ENCODE peak calls at places on chromosomes 5 and 9, in ten cellular contexts. A is fibroblast of pulmonary artery; V is heart left ventricle; R is neural crest cell; L is cardiac muscle cell; P is endodermal cell; Q is CD8-positive, alpha-beta T cell; F is A549; G is astrocyte of the spinal cord; O is SK-N-SH. I is an unnamed sample.

GRCh38 chr9:35776018-35776417 is 15.4 kb upstream of the NPR2 start:
- DNase-seq in A (no peak), V (no peak), R (no peak), L (no peak), P (no peak), Q (no peak), F (no peak), G (no peak), O (no peak), I (no peak)

GRCh38 chr9:72579880-72580570 is 58.6 kb downstream of the TMC1 start:
- DNase-seq in A (peak), V (no peak), R (no peak), L (peak), P (no peak), Q (no peak), F (no peak), G (peak), O (no peak), I (no peak)

GRCh38 chr5:55418994-55419991 is 111.5 kb downstream of the MTREX start:
- DNase-seq in A (peak), V (no peak), R (no peak), L (peak), P (no peak), Q (no peak), F (no peak), G (peak), O (no peak), I (no peak)

GRCh38 chr5:68484307-68485068 is 268.9 kb downstream of the PIK3R1 start:
- DNase-seq in A (peak), V (no peak), R (no peak), L (peak), P (no peak), Q (no peak), F (no peak), G (peak), O (no peak), I (no peak)

GRCh38 chr5:107378218-107378899 is 292.4 kb downstream of the EFNA5 start:
- DNase-seq in A (no peak), V (no peak), R (no peak), L (no peak), P (no peak), Q (no peak), F (peak), G (no peak), O (no peak), I (no peak)

GRCh38 chr5:174606646-174607045 is 117.7 kb upstream of the MSX2 start:
- DNase-seq in A (no peak), V (no peak), R (no peak), L (no peak), P (no peak), Q (no peak), F (no peak), G (no peak), O (no peak), I (no peak)

GRCh38 chr9:127667906-127668305 is 38.9 kb upstream of the CFAP157 start:
- DNase-seq in A (no peak), V (no peak), R (no peak), L (no peak), P (no peak), Q (no peak), F (no peak), G (no peak), O (no peak), I (no peak)

GRCh38 chr5:39928709-39929108 is 503.9 kb upstream of the DAB2 start:
- DNase-seq in A (peak), V (no peak), R (no peak), L (peak), P (no peak), Q (no peak), F (no peak), G (no peak), O (no peak), I (no peak)

GRCh38 chr9:91156451-91157234 is 205.1 kb downstream of the AUH start:
- DNase-seq in A (no peak), V (no peak), R (no peak), L (no peak), P (no peak), Q (no peak), F (no peak), G (no peak), O (no peak), I (peak)

GRCh38 chr9:74078647-74079046 is 418.5 kb upstream of the RORB start:
- DNase-seq in A (no peak), V (no peak), R (no peak), L (peak), P (peak), Q (no peak), F (no peak), G (peak), O (no peak), I (no peak)

GRCh38 chr9:21251638-21252037 is 11.8 kb upstream of the IFNA14 start:
- DNase-seq in A (no peak), V (no peak), R (no peak), L (no peak), P (no peak), Q (no peak), F (no peak), G (no peak), O (no peak), I (no peak)

GRCh38 chr5:174086751-174087150 is 41.2 kb downstream of the NSG2 start:
- DNase-seq in A (no peak), V (no peak), R (no peak), L (peak), P (no peak), Q (no peak), F (no peak), G (no peak), O (no peak), I (no peak)

GRCh38 chr5:25423271-25423670 is 778.5 kb upstream of the CDH10 start:
- DNase-seq in A (no peak), V (no peak), R (no peak), L (no peak), P (no peak), Q (no peak), F (no peak), G (no peak), O (no peak), I (no peak)

GRCh38 chr5:90248640-90249039 is 160.9 kb downstream of the CETN3 start:
- DNase-seq in A (no peak), V (no peak), R (no peak), L (no peak), P (no peak), Q (no peak), F (no peak), G (no peak), O (no peak), I (no peak)

GRCh38 chr9:33815781-33816180 is 1.2 kb upstream of the UBE2R2 start:
- DNase-seq in A (no peak), V (no peak), R (no peak), L (no peak), P (no peak), Q (no peak), F (no peak), G (no peak), O (no peak), I (no peak)

GRCh38 chr9:122339579-122339978 is 31.2 kb upstream of the PTGS1 start:
- DNase-seq in A (no peak), V (no peak), R (no peak), L (no peak), P (peak), Q (no peak), F (no peak), G (no peak), O (no peak), I (no peak)

GRCh38 chr5:21661129-21661528 is 1192.0 kb downstream of the CDH12 start:
- DNase-seq in A (no peak), V (no peak), R (no peak), L (no peak), P (no peak), Q (no peak), F (no peak), G (no peak), O (no peak), I (no peak)

GRCh38 chr9:137240321-137240840 is 706 bp upstream of the TUBB4B start:
- DNase-seq in A (peak), V (peak), R (no peak), L (peak), P (no peak), Q (peak), F (peak), G (peak), O (peak), I (peak)

GRCh38 chr9:76269789-76270188 is 124.4 kb downstream of the RFK start:
- DNase-seq in A (peak), V (no peak), R (no peak), L (peak), P (no peak), Q (no peak), F (peak), G (peak), O (no peak), I (no peak)

GRCh38 chr9:79862921-79863890 is 291.4 kb downstream of the TLE4 start:
- DNase-seq in A (no peak), V (no peak), R (no peak), L (no peak), P (no peak), Q (no peak), F (no peak), G (no peak), O (no peak), I (no peak)

GRCh38 chr5:112419596-112420110 is 576 bp upstream of the EPB41L4A start:
- DNase-seq in A (peak), V (peak), R (peak), L (peak), P (peak), Q (no peak), F (peak), G (peak), O (peak), I (peak)

GRCh38 chr9:35028341-35028740 is 38.8 kb downstream of the DNAJB5 start:
- DNase-seq in A (no peak), V (no peak), R (no peak), L (no peak), P (no peak), Q (no peak), F (no peak), G (no peak), O (no peak), I (no peak)

GRCh38 chr9:130042931-130043653 is at the start of gene FNBP1:
- DNase-seq in A (peak), V (peak), R (peak), L (peak), P (peak), Q (peak), F (peak), G (peak), O (peak), I (peak)

GRCh38 chr5:170737591-170737990 is 45.9 kb upstream of the GABRP start:
- DNase-seq in A (no peak), V (no peak), R (no peak), L (no peak), P (peak), Q (no peak), F (no peak), G (no peak), O (no peak), I (no peak)

GRCh38 chr9:4837768-4838546 is 45.2 kb downstream of the RCL1 start:
- DNase-seq in A (peak), V (no peak), R (no peak), L (peak), P (no peak), Q (no peak), F (no peak), G (peak), O (no peak), I (peak)

GRCh38 chr9:105187781-105188180 is 56.7 kb upstream of the SLC44A1 start:
- DNase-seq in A (peak), V (no peak), R (no peak), L (peak), P (no peak), Q (no peak), F (peak), G (peak), O (no peak), I (no peak)

GRCh38 chr9:105066265-105066865 is 138.4 kb upstream of the ABCA1 start:
- DNase-seq in A (no peak), V (peak), R (no peak), L (no peak), P (no peak), Q (no peak), F (no peak), G (no peak), O (no peak), I (no peak)

GRCh38 chr5:100731768-100732167 is 171.3 kb downstream of the ST8SIA4 start:
- DNase-seq in A (no peak), V (no peak), R (no peak), L (no peak), P (no peak), Q (no peak), F (no peak), G (peak), O (no peak), I (no peak)

GRCh38 chr9:78029601-78030552 is 1.7 kb downstream of the GNAQ start:
- DNase-seq in A (peak), V (no peak), R (no peak), L (peak), P (no peak), Q (no peak), F (peak), G (no peak), O (no peak), I (no peak)

GRCh38 chr9:121529237-121529987 is 29.8 kb upstream of the GGTA1 start:
- DNase-seq in A (peak), V (peak), R (no peak), L (peak), P (no peak), Q (no peak), F (peak), G (peak), O (peak), I (peak)

GRCh38 chr9:87857141-87857947 is 25.3 kb upstream of the SPATA31E1 start:
- DNase-seq in A (no peak), V (no peak), R (no peak), L (no peak), P (peak), Q (no peak), F (no peak), G (no peak), O (no peak), I (no peak)

GRCh38 chr5:149605998-149606721 is 24.9 kb downstream of the ARHGEF37 start:
- DNase-seq in A (peak), V (no peak), R (no peak), L (peak), P (no peak), Q (no peak), F (peak), G (peak), O (no peak), I (no peak)

GRCh38 chr5:68313336-68313735 is 97.8 kb downstream of the PIK3R1 start:
- DNase-seq in A (no peak), V (no peak), R (no peak), L (no peak), P (no peak), Q (no peak), F (no peak), G (no peak), O (no peak), I (no peak)

GRCh38 chr9:120435066-120435465 is 144.9 kb downstream of the CDK5RAP2 start:
- DNase-seq in A (peak), V (no peak), R (no peak), L (peak), P (no peak), Q (no peak), F (no peak), G (peak), O (no peak), I (no peak)

GRCh38 chr5:111865356-111865755 is 108.4 kb upstream of the NREP start:
- DNase-seq in A (peak), V (no peak), R (no peak), L (peak), P (no peak), Q (no peak), F (no peak), G (no peak), O (no peak), I (no peak)

DNA sequence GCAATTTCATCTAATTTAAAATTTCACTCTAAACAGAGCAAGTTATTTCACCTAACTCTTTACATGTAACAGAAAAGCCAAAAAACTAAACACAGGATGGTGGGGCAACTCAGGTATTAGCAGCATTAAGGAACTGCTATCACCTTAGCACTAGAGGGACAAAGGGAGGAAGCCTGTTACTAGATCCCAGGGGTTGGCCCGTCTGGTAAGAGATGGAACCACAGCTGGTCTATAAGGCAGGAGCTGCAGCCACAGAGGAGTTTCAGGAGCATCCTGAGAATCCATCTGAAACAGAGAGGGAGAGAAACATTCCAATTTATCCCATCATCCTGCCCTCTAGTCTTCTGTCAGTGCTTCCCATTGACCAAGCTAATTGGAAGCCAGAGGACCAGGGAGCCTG is 300.3 kb downstream of the MRPS30 start:
- DNase-seq in A (no peak), V (no peak), R (no peak), L (no peak), P (peak), Q (no peak), F (no peak), G (no peak), O (no peak), I (no peak)
- TF ChIP-seq CTCF in A (no peak), V (no peak), R (no peak), L (no peak), P (peak), Q (no peak), F (no peak), G (no peak), O (no peak), I (no peak)

GRCh38 chr5:65948115-65948772 is 21.9 kb downstream of the ERBIN start:
- DNase-seq in A (no peak), V (no peak), R (no peak), L (no peak), P (no peak), Q (no peak), F (no peak), G (no peak), O (no peak), I (no peak)
- TF ChIP-seq CTCF in A (no peak), V (no peak), R (no peak), L (no peak), P (no peak), Q (no peak), F (no peak), G (no peak), O (no peak), I (no peak)

DNA sequence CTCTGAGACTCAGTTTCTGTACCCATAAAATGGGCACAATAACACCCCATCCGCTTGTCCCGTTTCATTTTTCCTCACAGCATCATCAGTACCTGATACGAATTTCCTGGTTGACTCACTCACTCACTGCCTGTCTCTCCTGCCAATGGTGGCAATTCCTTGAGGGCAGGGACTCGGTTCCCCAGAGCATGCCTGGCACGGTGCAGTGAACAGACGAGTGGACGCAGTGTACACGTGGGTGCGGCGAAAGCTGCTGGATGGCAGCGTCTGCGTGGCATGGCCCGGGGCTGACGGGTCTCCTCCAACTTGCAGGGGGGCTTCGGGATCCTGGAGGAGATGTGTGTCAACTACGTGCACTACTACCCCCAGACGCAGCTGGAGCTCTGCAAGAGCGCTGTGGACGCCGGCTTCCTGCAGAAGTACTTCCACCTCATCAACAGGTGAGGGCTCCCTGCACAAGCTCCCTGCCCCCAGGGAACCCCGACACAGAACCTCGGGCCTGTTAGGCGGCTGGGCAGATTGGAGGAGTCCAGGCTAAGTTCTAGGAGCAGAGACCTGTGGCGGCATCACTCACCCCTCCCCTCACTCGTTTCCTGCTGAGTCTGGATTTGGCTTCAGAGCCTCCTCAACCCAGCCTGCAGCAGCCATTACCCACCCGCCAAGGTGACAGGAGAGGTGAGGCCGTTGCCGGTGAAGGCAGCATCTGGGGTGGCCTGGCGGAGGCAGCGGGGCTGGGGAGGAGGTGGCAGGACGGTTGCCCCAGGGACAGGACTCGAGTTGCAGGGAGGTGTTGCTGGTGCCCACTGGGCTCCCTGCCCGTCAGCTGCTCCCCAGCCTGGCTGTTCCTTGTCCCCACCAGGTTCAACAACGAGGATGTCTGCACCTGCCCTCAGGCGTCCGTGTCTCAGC is 20.3 kb downstream of the DBH start:
- DNase-seq in A (no peak), V (no peak), R (no peak), L (no peak), P (no peak), Q (peak), F (no peak), G (no peak), O (no peak), I (no peak)
- TF ChIP-seq CTCF in A (no peak), V (no peak), R (no peak), L (no peak), P (no peak), Q (peak), F (no peak), G (no peak), O (no peak), I (no peak)

DNA sequence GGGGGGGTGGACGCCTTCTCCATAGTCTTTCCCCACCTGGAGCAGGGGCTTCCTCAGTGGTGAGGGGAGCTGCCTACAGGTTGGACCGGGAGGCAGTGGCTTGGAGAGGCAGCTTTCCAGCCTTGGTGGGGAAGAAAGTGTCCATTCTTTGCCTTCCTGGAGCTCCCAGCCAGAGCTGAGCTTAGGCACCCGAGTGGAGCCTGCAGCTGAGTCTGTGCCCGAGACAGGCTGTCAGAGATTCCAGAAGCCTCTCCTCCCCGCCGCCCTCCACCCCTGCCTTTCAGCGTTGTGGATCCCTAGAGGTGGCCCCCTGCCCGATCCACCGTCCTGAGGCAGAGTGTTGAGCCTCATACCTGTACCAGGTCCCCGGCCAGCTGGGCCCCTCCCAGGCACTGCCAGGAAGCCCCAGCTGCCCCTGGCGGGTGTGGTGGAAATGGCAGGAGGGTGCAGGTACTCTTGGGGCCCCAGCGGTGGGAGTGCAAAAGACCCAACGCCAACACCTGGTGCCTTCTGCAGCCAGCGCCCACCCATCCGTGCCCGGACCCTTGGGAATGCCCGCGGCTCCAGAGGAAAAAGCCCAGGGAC is 112.0 kb downstream of the RXRA start:
- DNase-seq in A (no peak), V (no peak), R (no peak), L (no peak), P (peak), Q (no peak), F (no peak), G (no peak), O (no peak), I (no peak)
- TF ChIP-seq CTCF in A (no peak), V (no peak), R (no peak), L (no peak), P (peak), Q (no peak), F (no peak), G (no peak), O (no peak), I (no peak)